ENCODE peak calls at places on chromosomes 3 and 15, in nine cellular contexts. One of them, this sample, is unnamed.
A peak's percentile ranks its signal among the peaks of the same experiment; 100 is the strongest.

GRCh38 chr15:63052961-63053698 is 10.6 kb downstream of the TPM1 start:
- DNase-seq in fibroblast of the aortic adventitia: peak; percentile 67
- DNase-seq in activated gamma-delta T cell treated with Interleukin-2 at 50 U/mL for 16 hours: no peak
- DNase-seq in omental fat pad: no peak
- DNase-seq in stimulated activated CD4-positive, alpha-beta T cell treated with anti-CD3 and anti-CD28 coated beads, Interleukin-4, amount 100 ng/mL, for 1 hour: no peak
- DNase-seq in spleen: no peak
- DNase-seq in CD4-positive, CD25-positive, alpha-beta regulatory T cell: no peak
- DNase-seq in T follicular helper cell: no peak
- DNase-seq in NCI-H146: no peak
- DNase-seq in this sample: peak; percentile 51

GRCh38 chr3:37940242-37940908 is 50.2 kb upstream of the VILL start:
- DNase-seq in spleen: no peak
- DNase-seq in CD4-positive, CD25-positive, alpha-beta regulatory T cell: no peak
- DNase-seq in NCI-H146: no peak
- DNase-seq in fibroblast of the aortic adventitia: no peak
- DNase-seq in T follicular helper cell: no peak
- DNase-seq in stimulated activated CD4-positive, alpha-beta T cell treated with anti-CD3 and anti-CD28 coated beads, Interleukin-4, amount 100 ng/mL, for 1 hour: no peak
- DNase-seq in activated gamma-delta T cell treated with Interleukin-2 at 50 U/mL for 16 hours: no peak
- DNase-seq in omental fat pad: no peak
- DNase-seq in this sample: no peak

GRCh38 chr15:34914316-34914715 is 55.2 kb downstream of the AQR start:
- DNase-seq in activated gamma-delta T cell treated with Interleukin-2 at 50 U/mL for 16 hours: no peak
- DNase-seq in stimulated activated CD4-positive, alpha-beta T cell treated with anti-CD3 and anti-CD28 coated beads, Interleukin-4, amount 100 ng/mL, for 1 hour: no peak
- DNase-seq in NCI-H146: no peak
- DNase-seq in fibroblast of the aortic adventitia: no peak
- DNase-seq in spleen: no peak
- DNase-seq in T follicular helper cell: no peak
- DNase-seq in omental fat pad: no peak
- DNase-seq in CD4-positive, CD25-positive, alpha-beta regulatory T cell: no peak
- DNase-seq in this sample: no peak

GRCh38 chr3:18443670-18444596 is 18.8 kb upstream of the SATB1 start:
- DNase-seq in T follicular helper cell: no peak
- DNase-seq in activated gamma-delta T cell treated with Interleukin-2 at 50 U/mL for 16 hours: peak; percentile 22
- DNase-seq in spleen: peak; percentile 85
- DNase-seq in omental fat pad: no peak
- DNase-seq in CD4-positive, CD25-positive, alpha-beta regulatory T cell: no peak
- DNase-seq in stimulated activated CD4-positive, alpha-beta T cell treated with anti-CD3 and anti-CD28 coated beads, Interleukin-4, amount 100 ng/mL, for 1 hour: peak; percentile 25
- DNase-seq in fibroblast of the aortic adventitia: no peak
- DNase-seq in NCI-H146: peak; percentile 44
- DNase-seq in this sample: peak; percentile 29

GRCh38 chr15:81282911-81283310 is 41.0 kb downstream of the STARD5 start:
- DNase-seq in spleen: no peak
- DNase-seq in CD4-positive, CD25-positive, alpha-beta regulatory T cell: no peak
- DNase-seq in fibroblast of the aortic adventitia: no peak
- DNase-seq in NCI-H146: no peak
- DNase-seq in activated gamma-delta T cell treated with Interleukin-2 at 50 U/mL for 16 hours: no peak
- DNase-seq in T follicular helper cell: no peak
- DNase-seq in stimulated activated CD4-positive, alpha-beta T cell treated with anti-CD3 and anti-CD28 coated beads, Interleukin-4, amount 100 ng/mL, for 1 hour: no peak
- DNase-seq in omental fat pad: no peak
- DNase-seq in this sample: no peak

GRCh38 chr3:81279481-81280273 is 481.8 kb downstream of the GBE1 start:
- DNase-seq in activated gamma-delta T cell treated with Interleukin-2 at 50 U/mL for 16 hours: no peak
- DNase-seq in omental fat pad: no peak
- DNase-seq in NCI-H146: no peak
- DNase-seq in fibroblast of the aortic adventitia: peak; percentile 49
- DNase-seq in spleen: no peak
- DNase-seq in CD4-positive, CD25-positive, alpha-beta regulatory T cell: no peak
- DNase-seq in T follicular helper cell: no peak
- DNase-seq in stimulated activated CD4-positive, alpha-beta T cell treated with anti-CD3 and anti-CD28 coated beads, Interleukin-4, amount 100 ng/mL, for 1 hour: no peak
- DNase-seq in this sample: no peak

GRCh38 chr3:66483006-66483928 is 17.6 kb downstream of the LRIG1 start:
- DNase-seq in spleen: no peak
- DNase-seq in activated gamma-delta T cell treated with Interleukin-2 at 50 U/mL for 16 hours: no peak
- DNase-seq in stimulated activated CD4-positive, alpha-beta T cell treated with anti-CD3 and anti-CD28 coated beads, Interleukin-4, amount 100 ng/mL, for 1 hour: no peak
- DNase-seq in fibroblast of the aortic adventitia: peak; percentile 82
- DNase-seq in T follicular helper cell: no peak
- DNase-seq in CD4-positive, CD25-positive, alpha-beta regulatory T cell: no peak
- DNase-seq in NCI-H146: peak; percentile 7
- DNase-seq in omental fat pad: no peak
- DNase-seq in this sample: no peak

GRCh38 chr15:70801111-70801510 is 37.8 kb upstream of the UACA start:
- DNase-seq in fibroblast of the aortic adventitia: peak; percentile 28
- DNase-seq in T follicular helper cell: no peak
- DNase-seq in stimulated activated CD4-positive, alpha-beta T cell treated with anti-CD3 and anti-CD28 coated beads, Interleukin-4, amount 100 ng/mL, for 1 hour: no peak
- DNase-seq in omental fat pad: no peak
- DNase-seq in spleen: no peak
- DNase-seq in NCI-H146: no peak
- DNase-seq in CD4-positive, CD25-positive, alpha-beta regulatory T cell: no peak
- DNase-seq in activated gamma-delta T cell treated with Interleukin-2 at 50 U/mL for 16 hours: no peak
- DNase-seq in this sample: no peak

GRCh38 chr3:159731254-159731653 is 257.4 kb upstream of the IL12A start:
- DNase-seq in omental fat pad: no peak
- DNase-seq in T follicular helper cell: no peak
- DNase-seq in activated gamma-delta T cell treated with Interleukin-2 at 50 U/mL for 16 hours: no peak
- DNase-seq in NCI-H146: no peak
- DNase-seq in stimulated activated CD4-positive, alpha-beta T cell treated with anti-CD3 and anti-CD28 coated beads, Interleukin-4, amount 100 ng/mL, for 1 hour: no peak
- DNase-seq in CD4-positive, CD25-positive, alpha-beta regulatory T cell: no peak
- DNase-seq in spleen: no peak
- DNase-seq in fibroblast of the aortic adventitia: no peak
- DNase-seq in this sample: no peak

GRCh38 chr15:57382222-57382621 is 5.9 kb downstream of the CGNL1 start:
- DNase-seq in T follicular helper cell: no peak
- DNase-seq in CD4-positive, CD25-positive, alpha-beta regulatory T cell: no peak
- DNase-seq in activated gamma-delta T cell treated with Interleukin-2 at 50 U/mL for 16 hours: no peak
- DNase-seq in fibroblast of the aortic adventitia: no peak
- DNase-seq in omental fat pad: no peak
- DNase-seq in stimulated activated CD4-positive, alpha-beta T cell treated with anti-CD3 and anti-CD28 coated beads, Interleukin-4, amount 100 ng/mL, for 1 hour: no peak
- DNase-seq in NCI-H146: no peak
- DNase-seq in spleen: no peak
- DNase-seq in this sample: no peak

GRCh38 chr3:111967071-111967470 is 11.8 kb upstream of the ABHD10 start:
- DNase-seq in spleen: no peak
- DNase-seq in CD4-positive, CD25-positive, alpha-beta regulatory T cell: no peak
- DNase-seq in omental fat pad: no peak
- DNase-seq in activated gamma-delta T cell treated with Interleukin-2 at 50 U/mL for 16 hours: no peak
- DNase-seq in T follicular helper cell: no peak
- DNase-seq in fibroblast of the aortic adventitia: no peak
- DNase-seq in stimulated activated CD4-positive, alpha-beta T cell treated with anti-CD3 and anti-CD28 coated beads, Interleukin-4, amount 100 ng/mL, for 1 hour: no peak
- DNase-seq in NCI-H146: no peak
- DNase-seq in this sample: peak; percentile 25

GRCh38 chr3:39166134-39166710 is 12.8 kb upstream of the CSRNP1 start:
- DNase-seq in stimulated activated CD4-positive, alpha-beta T cell treated with anti-CD3 and anti-CD28 coated beads, Interleukin-4, amount 100 ng/mL, for 1 hour: no peak
- DNase-seq in activated gamma-delta T cell treated with Interleukin-2 at 50 U/mL for 16 hours: no peak
- DNase-seq in omental fat pad: no peak
- DNase-seq in fibroblast of the aortic adventitia: peak; percentile 88
- DNase-seq in spleen: no peak
- DNase-seq in T follicular helper cell: no peak
- DNase-seq in CD4-positive, CD25-positive, alpha-beta regulatory T cell: no peak
- DNase-seq in NCI-H146: no peak
- DNase-seq in this sample: peak; percentile 41

GRCh38 chr15:48440084-48440483 is 108.9 kb downstream of the DUT start:
- DNase-seq in fibroblast of the aortic adventitia: peak; percentile 90
- DNase-seq in NCI-H146: no peak
- DNase-seq in CD4-positive, CD25-positive, alpha-beta regulatory T cell: no peak
- DNase-seq in spleen: no peak
- DNase-seq in omental fat pad: no peak
- DNase-seq in stimulated activated CD4-positive, alpha-beta T cell treated with anti-CD3 and anti-CD28 coated beads, Interleukin-4, amount 100 ng/mL, for 1 hour: no peak
- DNase-seq in T follicular helper cell: no peak
- DNase-seq in activated gamma-delta T cell treated with Interleukin-2 at 50 U/mL for 16 hours: no peak
- DNase-seq in this sample: no peak

GRCh38 chr3:159907828-159908227 is 80.8 kb upstream of the IL12A start:
- DNase-seq in fibroblast of the aortic adventitia: no peak
- DNase-seq in omental fat pad: no peak
- DNase-seq in activated gamma-delta T cell treated with Interleukin-2 at 50 U/mL for 16 hours: no peak
- DNase-seq in CD4-positive, CD25-positive, alpha-beta regulatory T cell: no peak
- DNase-seq in NCI-H146: no peak
- DNase-seq in spleen: no peak
- DNase-seq in stimulated activated CD4-positive, alpha-beta T cell treated with anti-CD3 and anti-CD28 coated beads, Interleukin-4, amount 100 ng/mL, for 1 hour: no peak
- DNase-seq in T follicular helper cell: no peak
- DNase-seq in this sample: no peak

GRCh38 chr3:122941233-122942206 is 86.0 kb downstream of the SEMA5B start:
- DNase-seq in spleen: peak; percentile 16
- DNase-seq in omental fat pad: no peak
- DNase-seq in NCI-H146: no peak
- DNase-seq in stimulated activated CD4-positive, alpha-beta T cell treated with anti-CD3 and anti-CD28 coated beads, Interleukin-4, amount 100 ng/mL, for 1 hour: no peak
- DNase-seq in fibroblast of the aortic adventitia: no peak
- DNase-seq in activated gamma-delta T cell treated with Interleukin-2 at 50 U/mL for 16 hours: no peak
- DNase-seq in CD4-positive, CD25-positive, alpha-beta regulatory T cell: no peak
- DNase-seq in T follicular helper cell: no peak
- DNase-seq in this sample: no peak

GRCh38 chr3:147118611-147119010 is 287.7 kb downstream of the ZIC4 start:
- DNase-seq in CD4-positive, CD25-positive, alpha-beta regulatory T cell: no peak
- DNase-seq in stimulated activated CD4-positive, alpha-beta T cell treated with anti-CD3 and anti-CD28 coated beads, Interleukin-4, amount 100 ng/mL, for 1 hour: no peak
- DNase-seq in spleen: no peak
- DNase-seq in NCI-H146: no peak
- DNase-seq in omental fat pad: no peak
- DNase-seq in fibroblast of the aortic adventitia: no peak
- DNase-seq in activated gamma-delta T cell treated with Interleukin-2 at 50 U/mL for 16 hours: no peak
- DNase-seq in T follicular helper cell: no peak
- DNase-seq in this sample: no peak

GRCh38 chr15:68633181-68634121 is 54.7 kb downstream of the CORO2B start:
- DNase-seq in spleen: peak; percentile 64
- DNase-seq in CD4-positive, CD25-positive, alpha-beta regulatory T cell: no peak
- DNase-seq in T follicular helper cell: no peak
- DNase-seq in fibroblast of the aortic adventitia: no peak
- DNase-seq in activated gamma-delta T cell treated with Interleukin-2 at 50 U/mL for 16 hours: no peak
- DNase-seq in omental fat pad: no peak
- DNase-seq in stimulated activated CD4-positive, alpha-beta T cell treated with anti-CD3 and anti-CD28 coated beads, Interleukin-4, amount 100 ng/mL, for 1 hour: no peak
- DNase-seq in NCI-H146: no peak
- DNase-seq in this sample: no peak

GRCh38 chr15:22240403-22240802 is 160.1 kb downstream of the OR4M2 start:
- DNase-seq in fibroblast of the aortic adventitia: no peak
- DNase-seq in activated gamma-delta T cell treated with Interleukin-2 at 50 U/mL for 16 hours: no peak
- DNase-seq in stimulated activated CD4-positive, alpha-beta T cell treated with anti-CD3 and anti-CD28 coated beads, Interleukin-4, amount 100 ng/mL, for 1 hour: no peak
- DNase-seq in T follicular helper cell: no peak
- DNase-seq in CD4-positive, CD25-positive, alpha-beta regulatory T cell: no peak
- DNase-seq in omental fat pad: no peak
- DNase-seq in spleen: no peak
- DNase-seq in NCI-H146: no peak
- DNase-seq in this sample: no peak

This sample was measured in HT-29.